ENCODE peak calls at places on chromosomes 7 and 10, in four cellular contexts. G, D, S and F are unnamed samples.

GRCh38 chr10:27620425-27621397 is 116.6 kb downstream of the RAB18 start:
- DNase-seq in S (no peak), D (no peak), G (no peak), F (no peak)

GRCh38 chr7:128838981-128839731 is 8.9 kb downstream of the FLNC start:
- DNase-seq in G (no peak), D (no peak), S (no peak), F (no peak)

GRCh38 chr10:60282771-60283353 is 106.8 kb downstream of the ANK3 start:
- DNase-seq in D (no peak), G (peak), S (no peak), F (peak)

GRCh38 chr10:93346712-93347111 is 135.4 kb downstream of the MYOF start:
- DNase-seq in G (no peak), S (no peak), D (no peak), F (no peak)

GRCh38 chr7:13262929-13263530 is 575.6 kb downstream of the ARL4A start:
- DNase-seq in G (peak), S (no peak), D (no peak), F (peak)

GRCh38 chr10:86968271-86968993 is at the start of gene ADIRF:
- DNase-seq in S (no peak), D (peak), G (no peak), F (no peak)

GRCh38 chr7:31603076-31603475 is 83.9 kb upstream of the PPP1R17 start:
- DNase-seq in G (no peak), S (no peak), D (no peak), F (no peak)

GRCh38 chr10:78952686-78953085 is 116.1 kb upstream of the ZMIZ1 start:
- DNase-seq in G (no peak), S (no peak), D (no peak), F (no peak)

GRCh38 chr7:147525295-147525694 is 1065.3 kb upstream of the C7orf33 start:
- DNase-seq in S (no peak), D (no peak), G (no peak), F (no peak)

GRCh38 chr10:30893208-30893607 is 138.5 kb downstream of the ZNF438 start:
- DNase-seq in D (no peak), S (no peak), G (no peak), F (no peak)

GRCh38 chr7:68691261-68692216 is 906.7 kb upstream of the AUTS2 start:
- DNase-seq in G (no peak), S (no peak), D (no peak), F (no peak)

GRCh38 chr10:58400609-58401008 is 15.4 kb downstream of the TFAM start:
- DNase-seq in S (no peak), D (no peak), G (no peak), F (no peak)

GRCh38 chr10:24871501-24871900 is 80.9 kb downstream of the PRTFDC1 start:
- DNase-seq in D (no peak), G (no peak), S (no peak), F (no peak)

GRCh38 chr7:17716816-17717215 is 223.5 kb downstream of the SNX13 start:
- DNase-seq in G (no peak), D (no peak), S (no peak), F (no peak)

GRCh38 chr7:35450456-35450855 is 196.6 kb upstream of the TBX20 start:
- DNase-seq in D (no peak), S (no peak), G (no peak), F (no peak)

GRCh38 chr10:117530791-117531190 is 11.8 kb upstream of the EMX2 start:
- DNase-seq in D (no peak), G (no peak), S (no peak), F (no peak)

GRCh38 chr7:143410523-143411004 is 1.9 kb upstream of the EPHA1 start:
- DNase-seq in G (no peak), S (no peak), D (no peak), F (no peak)

GRCh38 chr10:28280652-28281051 is 22.2 kb downstream of the MPP7 start:
- DNase-seq in S (no peak), G (no peak), D (no peak), F (no peak)

GRCh38 chr10:68598978-68599753 is 39.0 kb downstream of the TET1 start:
- DNase-seq in D (peak), G (peak), S (no peak), F (peak)

GRCh38 chr7:23696916-23697441 is 13.0 kb upstream of the STK31 start:
- DNase-seq in D (peak), G (peak), S (no peak), F (peak)

GRCh38 chr10:132848306-132848705 is 62.4 kb upstream of the NKX6-2 start:
- DNase-seq in G (peak), D (no peak), S (no peak), F (no peak)

GRCh38 chr7:128954830-128955797 is 17.4 kb downstream of the IRF5 start:
- DNase-seq in D (no peak), S (no peak), G (no peak), F (no peak)

GRCh38 chr7:139481364-139481763 is 2.1 kb downstream of the KLRG2 start:
- DNase-seq in D (no peak), G (no peak), S (no peak), F (no peak)

GRCh38 chr10:79399242-79399831 is 46.1 kb downstream of the ZCCHC24 start:
- DNase-seq in D (peak), S (no peak), G (peak), F (no peak)

GRCh38 chr7:125485223-125485622 is 555.6 kb upstream of the POT1 start:
- DNase-seq in S (no peak), G (no peak), D (no peak), F (no peak)

GRCh38 chr7:41130021-41130420 is 572.9 kb downstream of the INHBA start:
- DNase-seq in S (no peak), D (no peak), G (no peak), F (no peak)

GRCh38 chr10:113126506-113127192 is 176.6 kb downstream of the TCF7L2 start:
- DNase-seq in G (peak), D (peak), S (no peak), F (peak)

GRCh38 chr10:36362257-36362656 is 720.2 kb upstream of the FZD8 start:
- DNase-seq in S (no peak), D (no peak), G (no peak), F (peak)

GRCh38 chr7:35721288-35721687 is 26.4 kb upstream of the HERPUD2 start:
- DNase-seq in S (no peak), D (no peak), G (no peak), F (no peak)

GRCh38 chr7:116011584-116011983 is 19.0 kb downstream of the TFEC start:
- DNase-seq in S (no peak), D (no peak), G (no peak), F (no peak)

GRCh38 chr10:98186681-98187080 is 52.2 kb downstream of the R3HCC1L start:
- DNase-seq in G (no peak), S (no peak), D (no peak), F (no peak)

GRCh38 chr10:33055636-33056035 is 97.6 kb upstream of the ITGB1 start:
- DNase-seq in G (no peak), S (no peak), D (no peak), F (no peak)

GRCh38 chr10:57948796-57949195 is 318.9 kb downstream of the IPMK start:
- DNase-seq in D (no peak), G (no peak), S (no peak), F (no peak)

GRCh38 chr10:2230478-2230877 is 493.2 kb upstream of the ADARB2 start:
- DNase-seq in D (no peak), S (no peak), G (no peak), F (no peak)

GRCh38 chr7:141702892-141703291 is 926 bp upstream of the DENND11 start:
- DNase-seq in G (no peak), D (no peak), S (no peak), F (no peak)

GRCh38 chr7:141700848-141701371 is 1.1 kb downstream of the DENND11 start:
- DNase-seq in S (no peak), G (no peak), D (peak), F (no peak)

GRCh38 chr7:141702047-141702567 is at the start of gene DENND11:
- DNase-seq in D (peak), G (peak), S (no peak), F (no peak)

GRCh38 chr7:141700291-141700847 is 1.6 kb downstream of the DENND11 start:
- DNase-seq in D (no peak), G (no peak), S (no peak), F (no peak)

GRCh38 chr7:141701489-141702046 is 398 bp downstream of the DENND11 start:
- DNase-seq in G (peak), D (peak), S (peak), F (no peak)
- TF ChIP-seq BRCA1 in G (no peak), D (no peak), S (no peak), F (no peak)

GRCh38 chr10:71338728-71339495 is 19.9 kb downstream of the SLC29A3 start:
- DNase-seq in D (no peak), G (peak), S (no peak), F (no peak)

GRCh38 chr10:71336632-71337031 is 17.6 kb downstream of the SLC29A3 start:
- DNase-seq in D (no peak), G (no peak), S (no peak), F (no peak)

GRCh38 chr10:71335173-71335572 is 16.1 kb downstream of the SLC29A3 start:
- DNase-seq in S (no peak), D (no peak), G (no peak), F (no peak)

GRCh38 chr10:71339796-71340589 is 20.9 kb downstream of the SLC29A3 start:
- DNase-seq in S (no peak), D (no peak), G (no peak), F (peak)

DNA sequence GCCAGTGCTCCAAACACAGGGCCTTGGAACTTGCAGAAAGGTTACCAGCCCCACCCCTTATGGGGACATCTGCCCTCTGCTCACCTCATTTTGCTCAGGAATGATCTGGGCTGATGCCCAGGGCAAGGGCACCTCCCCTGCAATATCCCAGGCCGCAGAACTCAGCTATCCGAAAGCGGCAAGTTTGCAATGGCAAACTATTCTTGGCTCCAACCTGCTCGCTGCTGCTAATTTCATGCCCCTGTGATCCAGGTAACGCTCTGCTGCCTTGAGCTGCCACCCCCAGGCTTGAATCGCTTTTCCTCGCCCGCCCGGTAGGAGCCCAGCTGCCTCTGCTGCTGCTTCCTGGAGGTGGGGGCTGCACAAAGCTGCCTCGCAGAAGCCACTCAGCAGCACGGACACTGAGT is 18.2 kb downstream of the SLC29A3 start:
- DNase-seq in S (no peak), D (peak), G (no peak), F (no peak)
- TF ChIP-seq EP300 in S (no peak), D (no peak), G (no peak), F (no peak)

GRCh38 chr10:46229144-46229563 is 57.6 kb upstream of the ANTXRL start:
- DNase-seq in G (peak), D (peak), S (no peak), F (peak)
- TF ChIP-seq BRCA1 in G (no peak), D (no peak), S (no peak), F (no peak)

GRCh38 chr7:5695037-5695708 is 86.3 kb downstream of the RNF216 start:
- DNase-seq in D (no peak), G (no peak), S (peak), F (no peak)
- TF ChIP-seq EP300 in D (no peak), G (no peak), S (peak), F (no peak)

GRCh38 chr7:75968561-75969001 is 25.8 kb downstream of the TMEM120A start:
- DNase-seq in G (no peak), S (no peak), D (no peak), F (no peak)

GRCh38 chr7:75967055-75967454 is 27.3 kb downstream of the TMEM120A start:
- DNase-seq in D (no peak), G (no peak), S (no peak), F (no peak)

GRCh38 chr7:75966209-75966961 is 28.0 kb downstream of the TMEM120A start:
- DNase-seq in S (no peak), D (no peak), G (no peak), F (no peak)

GRCh38 chr7:75968012-75968411 is 26.4 kb downstream of the TMEM120A start:
- DNase-seq in D (no peak), G (no peak), S (no peak), F (no peak)

DNA sequence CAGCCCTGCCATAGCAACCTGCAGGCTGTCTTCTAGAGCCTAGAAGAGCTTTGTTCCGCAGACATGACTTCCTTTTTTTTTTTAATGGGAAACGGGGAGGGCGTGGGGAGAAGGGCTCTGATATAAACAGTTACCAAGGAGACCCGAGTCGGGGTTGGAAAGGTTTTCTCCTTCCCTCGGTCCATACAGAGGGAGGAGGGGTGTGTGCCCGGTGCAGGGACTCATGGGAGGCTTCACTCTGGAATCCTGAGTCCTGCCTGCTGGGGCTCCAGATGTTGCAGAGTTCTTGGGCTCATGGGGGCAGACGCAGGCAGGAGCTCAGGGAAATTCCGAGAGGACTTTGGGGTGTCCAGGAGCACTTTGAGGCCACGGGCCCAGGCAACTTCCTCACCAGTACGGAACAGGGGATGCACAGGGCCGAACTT is 26.8 kb downstream of the TMEM120A start:
- DNase-seq in G (no peak), S (no peak), D (no peak), F (no peak)
- TF ChIP-seq BRCA1 in G (no peak), S (no peak), D (no peak), F (no peak)

GRCh38 chr7:141203177-141203576 is 129.3 kb downstream of the TMEM178B start:
- DNase-seq in D (no peak), G (no peak), S (no peak), F (no peak)

GRCh38 chr7:141200191-141201108 is 126.6 kb downstream of the TMEM178B start:
- DNase-seq in G (no peak), D (no peak), S (no peak), F (no peak)

GRCh38 chr7:141201145-141201885 is 127.5 kb downstream of the TMEM178B start:
- DNase-seq in D (no peak), G (no peak), S (no peak), F (no peak)

GRCh38 chr7:141202540-141202939 is 128.7 kb downstream of the TMEM178B start:
- DNase-seq in S (no peak), G (no peak), D (no peak), F (no peak)

GRCh38 chr7:141198191-141198958 is 124.5 kb downstream of the TMEM178B start:
- DNase-seq in D (peak), S (no peak), G (no peak), F (no peak)
- TF ChIP-seq EP300 in D (no peak), S (no peak), G (no peak), F (no peak)

DNA sequence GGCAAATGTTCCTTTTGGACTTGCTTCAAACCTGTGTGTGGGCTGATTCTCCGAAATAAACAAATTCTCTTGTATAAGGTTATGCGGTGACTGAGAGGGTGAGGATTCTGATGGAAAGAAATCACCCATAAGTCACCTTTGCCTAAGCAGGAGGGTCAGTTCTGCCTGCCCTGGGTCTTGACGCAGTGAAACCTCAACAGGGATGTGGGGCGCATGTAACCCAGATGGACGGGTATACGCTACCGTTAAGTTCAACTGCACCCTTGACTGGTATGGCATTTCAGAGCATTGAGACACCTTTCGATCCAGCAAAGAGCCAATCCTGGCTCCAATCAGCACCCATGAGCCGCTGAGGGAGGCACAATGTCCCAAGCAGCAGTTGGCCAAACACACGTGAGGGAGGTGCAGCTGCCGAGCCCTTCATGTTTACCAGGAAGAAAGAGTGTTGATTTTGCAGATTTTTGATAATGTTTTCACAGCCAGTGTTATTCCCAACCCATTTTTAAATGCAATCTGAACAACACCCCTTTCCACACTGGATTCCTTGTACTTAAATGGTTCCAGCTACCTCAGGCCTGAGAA is 48.1 kb downstream of the SORBS1 start:
- DNase-seq in S (no peak), D (no peak), G (no peak), F (peak)
- TF ChIP-seq BRCA1 in S (no peak), D (no peak), G (no peak), F (no peak)

DNA sequence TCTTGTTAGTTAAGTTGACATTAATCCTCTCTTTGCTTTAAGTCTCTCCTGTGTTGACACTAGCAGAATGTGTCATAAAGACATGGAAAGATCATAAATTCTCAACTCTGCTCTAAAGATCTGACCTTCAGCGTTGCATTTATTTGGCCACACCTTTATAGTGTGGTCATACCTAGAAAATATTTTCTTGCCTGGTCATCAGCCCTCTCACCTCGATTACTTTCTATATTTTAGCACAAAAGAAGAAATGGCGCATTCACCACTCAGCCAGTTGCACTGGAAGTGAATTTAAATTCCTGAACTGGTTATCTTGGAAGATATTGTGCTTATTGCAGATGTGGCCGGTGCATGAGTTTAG is 96.7 kb upstream of the PDCD4 start:
- DNase-seq in D (no peak), S (no peak), G (no peak), F (peak)
- TF ChIP-seq EP300 in D (no peak), S (no peak), G (no peak), F (no peak)